ENCODE peak calls at places on chromosomes 4 and X, in six cellular contexts. O is activated CD8-positive, alpha-beta memory T cell treated with anti-CD3 and anti-CD28 coated beads for 4 hours; K is stimulated activated CD4-positive, alpha-beta T cell treated with anti-CD3 and anti-CD28 coated beads, Interleukin-4, amount 100 ng/mL, for 1 hour; B is GDM1; Q is T-helper 1 cell; G is fibroblast of lung. V is an unnamed sample.

GRCh38 chr4:13626492-13627184 is 887 bp downstream of the BOD1L1 start:
- DNase-seq in O (no peak), K (no peak), B (no peak), Q (no peak), G (peak), V (no peak)

GRCh38 chr4:107561481-107561880 is 158.6 kb downstream of the PAPSS1 start:
- DNase-seq in O (no peak), K (no peak), B (no peak), Q (no peak), G (peak), V (no peak)

GRCh38 chrX:136021160-136021559 is 35.9 kb downstream of the SLC9A6 start:
- DNase-seq in O (no peak), K (no peak), B (no peak), Q (no peak), G (no peak), V (no peak)

GRCh38 chrX:74585766-74586165 is 28.7 kb downstream of the RLIM start:
- DNase-seq in O (no peak), K (no peak), B (no peak), Q (no peak), G (no peak), V (no peak)

GRCh38 chr4:139557506-139558110 is 1.6 kb upstream of the SETD7 start:
- DNase-seq in O (no peak), K (no peak), B (no peak), Q (no peak), G (no peak), V (no peak)

GRCh38 chrX:80207327-80207726 is 192.8 kb downstream of the TBX22 start:
- DNase-seq in O (no peak), K (no peak), B (no peak), Q (no peak), G (no peak), V (no peak)

GRCh38 chr4:125314676-125315570 is at the start of gene FAT4:
- DNase-seq in O (no peak), K (peak), B (peak), Q (no peak), G (peak), V (no peak)

GRCh38 chr4:110108470-110108869 is 89.9 kb downstream of the ELOVL6 start:
- DNase-seq in O (no peak), K (no peak), B (no peak), Q (no peak), G (no peak), V (no peak)

GRCh38 chrX:40173662-40174593 is 76.2 kb upstream of the BCOR start:
- DNase-seq in O (no peak), K (peak), B (no peak), Q (no peak), G (peak), V (no peak)

GRCh38 chrX:107742754-107743191 is 32.8 kb downstream of the TSC22D3 start:
- DNase-seq in O (no peak), K (no peak), B (no peak), Q (no peak), G (no peak), V (no peak)

GRCh38 chr4:173367946-173368345 is 2.8 kb upstream of the SAP30 start:
- DNase-seq in O (no peak), K (no peak), B (no peak), Q (no peak), G (peak), V (no peak)

GRCh38 chr4:48216563-48216962 is 53.1 kb downstream of the TEC start:
- DNase-seq in O (no peak), K (no peak), B (no peak), Q (no peak), G (no peak), V (no peak)

GRCh38 chr4:153603835-153604234 is 80.2 kb upstream of the TLR2 start:
- DNase-seq in O (no peak), K (no peak), B (no peak), Q (no peak), G (no peak), V (no peak)

GRCh38 chrX:139831689-139832456 is 101.0 kb downstream of the ATP11C start:
- DNase-seq in O (no peak), K (no peak), B (no peak), Q (no peak), G (peak), V (no peak)

GRCh38 chr4:105058177-105058812 is 88.4 kb upstream of the TET2 start:
- DNase-seq in O (no peak), K (no peak), B (no peak), Q (no peak), G (peak), V (no peak)

GRCh38 chr4:151922306-151922705 is 161.5 kb upstream of the GATB start:
- DNase-seq in O (no peak), K (no peak), B (no peak), Q (no peak), G (peak), V (no peak)

V was measured in stimulated activated CD8-positive, alpha-beta memory T cell treated with anti-CD3 and anti-CD28 coated beads, Interleukin-4, amount 100 ng/mL, for 1 hour.